ENCODE peak calls at places on chromosomes 11 and 22, in seven cellular contexts. One of them, this sample, is unnamed.

GRCh38 chr11:83115551-83115950 is 41.4 kb upstream of the PCF11 start:
- DNase-seq in glutamatergic neuron: peak; percentile 57
- DNase-seq in adrenal gland: no peak
- DNase-seq in Calu3: no peak
- DNase-seq in left ventricle myocardium inferior: no peak
- DNase-seq in HEK293T: peak; percentile 12
- DNase-seq in stimulated activated CD4-positive, alpha-beta T cell treated with anti-CD3 and anti-CD28 coated beads, Interleukin-12 subunit alpha, Interleukin-12 subunit beta, amount 100 ng/mL, for 48 hours: no peak
- DNase-seq in this sample: no peak

GRCh38 chr22:27836181-27836580 is 34.6 kb upstream of the MN1 start:
- DNase-seq in Calu3: no peak
- DNase-seq in left ventricle myocardium inferior: no peak
- DNase-seq in glutamatergic neuron: no peak
- DNase-seq in stimulated activated CD4-positive, alpha-beta T cell treated with anti-CD3 and anti-CD28 coated beads, Interleukin-12 subunit alpha, Interleukin-12 subunit beta, amount 100 ng/mL, for 48 hours: no peak
- DNase-seq in HEK293T: no peak
- DNase-seq in adrenal gland: no peak
- DNase-seq in this sample: no peak

GRCh38 chr22:30290679-30291333 is 1.5 kb upstream of the CASTOR1 start:
- DNase-seq in Calu3: peak; percentile 69
- DNase-seq in left ventricle myocardium inferior: peak; percentile 86
- DNase-seq in adrenal gland: peak; percentile 93
- DNase-seq in stimulated activated CD4-positive, alpha-beta T cell treated with anti-CD3 and anti-CD28 coated beads, Interleukin-12 subunit alpha, Interleukin-12 subunit beta, amount 100 ng/mL, for 48 hours: no peak
- DNase-seq in HEK293T: no peak
- DNase-seq in glutamatergic neuron: no peak
- DNase-seq in this sample: peak; percentile 91

GRCh38 chr11:38332046-38332445 is 1734.0 kb upstream of the RAG2 start:
- DNase-seq in left ventricle myocardium inferior: no peak
- DNase-seq in glutamatergic neuron: no peak
- DNase-seq in adrenal gland: no peak
- DNase-seq in Calu3: no peak
- DNase-seq in stimulated activated CD4-positive, alpha-beta T cell treated with anti-CD3 and anti-CD28 coated beads, Interleukin-12 subunit alpha, Interleukin-12 subunit beta, amount 100 ng/mL, for 48 hours: no peak
- DNase-seq in HEK293T: no peak
- DNase-seq in this sample: no peak

GRCh38 chr22:49716441-49716840 is 111.2 kb downstream of the BRD1 start:
- DNase-seq in adrenal gland: no peak
- DNase-seq in Calu3: no peak
- DNase-seq in HEK293T: no peak
- DNase-seq in left ventricle myocardium inferior: no peak
- DNase-seq in glutamatergic neuron: no peak
- DNase-seq in stimulated activated CD4-positive, alpha-beta T cell treated with anti-CD3 and anti-CD28 coated beads, Interleukin-12 subunit alpha, Interleukin-12 subunit beta, amount 100 ng/mL, for 48 hours: no peak
- DNase-seq in this sample: no peak

GRCh38 chr11:125348704-125349635 is 147.1 kb downstream of the FEZ1 start:
- DNase-seq in adrenal gland: peak; percentile 45
- DNase-seq in glutamatergic neuron: peak; percentile 91
- DNase-seq in stimulated activated CD4-positive, alpha-beta T cell treated with anti-CD3 and anti-CD28 coated beads, Interleukin-12 subunit alpha, Interleukin-12 subunit beta, amount 100 ng/mL, for 48 hours: peak; percentile 32
- DNase-seq in left ventricle myocardium inferior: peak; percentile 55
- DNase-seq in Calu3: peak; percentile 60
- DNase-seq in HEK293T: peak; percentile 78
- DNase-seq in this sample: no peak

GRCh38 chr22:38270091-38270972 is 2.5 kb downstream of the TMEM184B start:
- DNase-seq in HEK293T: no peak
- DNase-seq in Calu3: no peak
- DNase-seq in glutamatergic neuron: no peak
- DNase-seq in adrenal gland: no peak
- DNase-seq in stimulated activated CD4-positive, alpha-beta T cell treated with anti-CD3 and anti-CD28 coated beads, Interleukin-12 subunit alpha, Interleukin-12 subunit beta, amount 100 ng/mL, for 48 hours: no peak
- DNase-seq in left ventricle myocardium inferior: no peak
- DNase-seq in this sample: no peak

GRCh38 chr11:3341298-3341697 is 37.6 kb downstream of the ZNF195 start:
- DNase-seq in glutamatergic neuron: peak; percentile 83
- DNase-seq in stimulated activated CD4-positive, alpha-beta T cell treated with anti-CD3 and anti-CD28 coated beads, Interleukin-12 subunit alpha, Interleukin-12 subunit beta, amount 100 ng/mL, for 48 hours: peak; percentile 74
- DNase-seq in adrenal gland: peak; percentile 55
- DNase-seq in HEK293T: peak; percentile 60
- DNase-seq in Calu3: peak; percentile 26
- DNase-seq in left ventricle myocardium inferior: peak; percentile 31
- DNase-seq in this sample: no peak

GRCh38 chr11:13450832-13451397 is 12.1 kb downstream of the BTBD10 start:
- DNase-seq in left ventricle myocardium inferior: no peak
- DNase-seq in HEK293T: no peak
- DNase-seq in stimulated activated CD4-positive, alpha-beta T cell treated with anti-CD3 and anti-CD28 coated beads, Interleukin-12 subunit alpha, Interleukin-12 subunit beta, amount 100 ng/mL, for 48 hours: no peak
- DNase-seq in Calu3: no peak
- DNase-seq in adrenal gland: no peak
- DNase-seq in glutamatergic neuron: no peak
- DNase-seq in this sample: no peak

GRCh38 chr11:15967966-15968365 is 388.4 kb downstream of the SOX6 start:
- DNase-seq in glutamatergic neuron: no peak
- DNase-seq in adrenal gland: no peak
- DNase-seq in Calu3: no peak
- DNase-seq in HEK293T: no peak
- DNase-seq in stimulated activated CD4-positive, alpha-beta T cell treated with anti-CD3 and anti-CD28 coated beads, Interleukin-12 subunit alpha, Interleukin-12 subunit beta, amount 100 ng/mL, for 48 hours: no peak
- DNase-seq in left ventricle myocardium inferior: no peak
- DNase-seq in this sample: no peak

GRCh38 chr22:46795140-46795539 is 32.7 kb downstream of the TBC1D22A start:
- DNase-seq in HEK293T: no peak
- DNase-seq in Calu3: no peak
- DNase-seq in stimulated activated CD4-positive, alpha-beta T cell treated with anti-CD3 and anti-CD28 coated beads, Interleukin-12 subunit alpha, Interleukin-12 subunit beta, amount 100 ng/mL, for 48 hours: no peak
- DNase-seq in adrenal gland: peak; percentile 10
- DNase-seq in glutamatergic neuron: no peak
- DNase-seq in left ventricle myocardium inferior: no peak
- DNase-seq in this sample: no peak

GRCh38 chr11:31764766-31765165 is 46.4 kb downstream of the PAX6 start:
- DNase-seq in left ventricle myocardium inferior: no peak
- DNase-seq in glutamatergic neuron: no peak
- DNase-seq in Calu3: no peak
- DNase-seq in adrenal gland: no peak
- DNase-seq in stimulated activated CD4-positive, alpha-beta T cell treated with anti-CD3 and anti-CD28 coated beads, Interleukin-12 subunit alpha, Interleukin-12 subunit beta, amount 100 ng/mL, for 48 hours: no peak
- DNase-seq in HEK293T: no peak
- DNase-seq in this sample: no peak

GRCh38 chr11:103279821-103280220 is 170.6 kb downstream of the DYNC2H1 start:
- DNase-seq in left ventricle myocardium inferior: no peak
- DNase-seq in stimulated activated CD4-positive, alpha-beta T cell treated with anti-CD3 and anti-CD28 coated beads, Interleukin-12 subunit alpha, Interleukin-12 subunit beta, amount 100 ng/mL, for 48 hours: no peak
- DNase-seq in glutamatergic neuron: no peak
- DNase-seq in adrenal gland: no peak
- DNase-seq in Calu3: no peak
- DNase-seq in HEK293T: no peak
- DNase-seq in this sample: no peak

GRCh38 chr11:111520565-111520964 is 6.0 kb downstream of the HOATZ start:
- DNase-seq in adrenal gland: no peak
- DNase-seq in stimulated activated CD4-positive, alpha-beta T cell treated with anti-CD3 and anti-CD28 coated beads, Interleukin-12 subunit alpha, Interleukin-12 subunit beta, amount 100 ng/mL, for 48 hours: no peak
- DNase-seq in HEK293T: no peak
- DNase-seq in glutamatergic neuron: no peak
- DNase-seq in Calu3: no peak
- DNase-seq in left ventricle myocardium inferior: no peak
- DNase-seq in this sample: no peak

GRCh38 chr22:45072322-45072903 is 62.6 kb upstream of the PHF21B start:
- DNase-seq in left ventricle myocardium inferior: no peak
- DNase-seq in stimulated activated CD4-positive, alpha-beta T cell treated with anti-CD3 and anti-CD28 coated beads, Interleukin-12 subunit alpha, Interleukin-12 subunit beta, amount 100 ng/mL, for 48 hours: no peak
- DNase-seq in adrenal gland: peak; percentile 26
- DNase-seq in HEK293T: no peak
- DNase-seq in glutamatergic neuron: peak; percentile 31
- DNase-seq in Calu3: peak; percentile 72
- DNase-seq in this sample: no peak

GRCh38 chr22:45948081-45948648 is 28.8 kb downstream of the WNT7B start:
- DNase-seq in stimulated activated CD4-positive, alpha-beta T cell treated with anti-CD3 and anti-CD28 coated beads, Interleukin-12 subunit alpha, Interleukin-12 subunit beta, amount 100 ng/mL, for 48 hours: no peak
- DNase-seq in left ventricle myocardium inferior: no peak
- DNase-seq in glutamatergic neuron: no peak
- DNase-seq in adrenal gland: no peak
- DNase-seq in HEK293T: no peak
- DNase-seq in Calu3: no peak
- DNase-seq in this sample: peak; percentile 68

GRCh38 chr22:48781868-48782267 is 1045.8 kb downstream of the BRD1 start:
- DNase-seq in adrenal gland: no peak
- DNase-seq in left ventricle myocardium inferior: no peak
- DNase-seq in HEK293T: no peak
- DNase-seq in stimulated activated CD4-positive, alpha-beta T cell treated with anti-CD3 and anti-CD28 coated beads, Interleukin-12 subunit alpha, Interleukin-12 subunit beta, amount 100 ng/mL, for 48 hours: no peak
- DNase-seq in glutamatergic neuron: no peak
- DNase-seq in Calu3: no peak
- DNase-seq in this sample: no peak

GRCh38 chr11:61863548-61864081 is 27.7 kb downstream of the FADS3 start:
- DNase-seq in HEK293T: no peak
- DNase-seq in stimulated activated CD4-positive, alpha-beta T cell treated with anti-CD3 and anti-CD28 coated beads, Interleukin-12 subunit alpha, Interleukin-12 subunit beta, amount 100 ng/mL, for 48 hours: no peak
- DNase-seq in Calu3: no peak
- DNase-seq in adrenal gland: no peak
- DNase-seq in glutamatergic neuron: no peak
- DNase-seq in left ventricle myocardium inferior: no peak
- DNase-seq in this sample: peak; percentile 48

GRCh38 chr22:49975543-49976389 is 15.2 kb downstream of the PIM3 start:
- DNase-seq in stimulated activated CD4-positive, alpha-beta T cell treated with anti-CD3 and anti-CD28 coated beads, Interleukin-12 subunit alpha, Interleukin-12 subunit beta, amount 100 ng/mL, for 48 hours: no peak
- DNase-seq in left ventricle myocardium inferior: peak; percentile 12
- DNase-seq in adrenal gland: no peak
- DNase-seq in glutamatergic neuron: peak; percentile 36
- DNase-seq in Calu3: no peak
- DNase-seq in HEK293T: no peak
- DNase-seq in this sample: peak; percentile 37

This sample was measured in Right ventricle myocardium inferior.